ENCODE peak calls at places on chromosomes 12 and 14, in eight cellular contexts. One of them, this sample, is unnamed.

GRCh38 chr12:51449569-51450246 is 25.1 kb downstream of the SLC4A8 start:
- DNase-seq in GM23338: no peak
- DNase-seq in endothelial cell of umbilical vein: no peak
- DNase-seq in sigmoid colon: no peak
- DNase-seq in stomach: no peak
- DNase-seq in transverse colon: no peak
- DNase-seq in GM12878: no peak
- DNase-seq in esophagus muscularis mucosa: no peak
- DNase-seq in this sample: no peak

GRCh38 chr12:22231836-22232235 is 102.7 kb downstream of the ST8SIA1 start:
- DNase-seq in GM23338: peak
- DNase-seq in endothelial cell of umbilical vein: peak
- DNase-seq in sigmoid colon: no peak
- DNase-seq in stomach: no peak
- DNase-seq in transverse colon: no peak
- DNase-seq in GM12878: no peak
- DNase-seq in esophagus muscularis mucosa: no peak
- DNase-seq in this sample: no peak

GRCh38 chr12:131808744-131809371 is 19.3 kb upstream of the MMP17 start:
- DNase-seq in GM23338: peak
- DNase-seq in endothelial cell of umbilical vein: no peak
- DNase-seq in sigmoid colon: no peak
- DNase-seq in stomach: no peak
- DNase-seq in transverse colon: peak
- DNase-seq in GM12878: peak
- DNase-seq in esophagus muscularis mucosa: no peak
- DNase-seq in this sample: no peak

GRCh38 chr12:77364400-77364799 is 299.0 kb upstream of the E2F7 start:
- DNase-seq in GM23338: no peak
- DNase-seq in endothelial cell of umbilical vein: no peak
- DNase-seq in sigmoid colon: no peak
- DNase-seq in stomach: no peak
- DNase-seq in transverse colon: no peak
- DNase-seq in GM12878: no peak
- DNase-seq in esophagus muscularis mucosa: no peak
- DNase-seq in this sample: no peak

GRCh38 chr12:109710747-109711595 is 2.7 kb upstream of the FAM222A start:
- DNase-seq in GM23338: no peak
- DNase-seq in endothelial cell of umbilical vein: no peak
- DNase-seq in sigmoid colon: no peak
- DNase-seq in stomach: no peak
- DNase-seq in transverse colon: no peak
- DNase-seq in GM12878: no peak
- DNase-seq in esophagus muscularis mucosa: no peak
- DNase-seq in this sample: no peak

GRCh38 chr12:25187781-25188180 is 7.2 kb downstream of the DNAI7 start:
- DNase-seq in GM23338: no peak
- DNase-seq in endothelial cell of umbilical vein: no peak
- DNase-seq in sigmoid colon: no peak
- DNase-seq in stomach: no peak
- DNase-seq in transverse colon: no peak
- DNase-seq in GM12878: no peak
- DNase-seq in esophagus muscularis mucosa: no peak
- DNase-seq in this sample: no peak

GRCh38 chr14:74249433-74250375 is 10.5 kb downstream of the VSX2 start:
- DNase-seq in GM23338: no peak
- DNase-seq in endothelial cell of umbilical vein: no peak
- DNase-seq in sigmoid colon: no peak
- DNase-seq in stomach: no peak
- DNase-seq in transverse colon: no peak
- DNase-seq in GM12878: no peak
- DNase-seq in esophagus muscularis mucosa: no peak
- DNase-seq in this sample: no peak

GRCh38 chr14:26522985-26523384 is 74.8 kb downstream of the NOVA1 start:
- DNase-seq in GM23338: no peak
- DNase-seq in endothelial cell of umbilical vein: no peak
- DNase-seq in sigmoid colon: no peak
- DNase-seq in stomach: no peak
- DNase-seq in transverse colon: no peak
- DNase-seq in GM12878: no peak
- DNase-seq in esophagus muscularis mucosa: no peak
- DNase-seq in this sample: no peak

GRCh38 chr12:119318811-119319210 is 15.7 kb upstream of the CCDC60 start:
- DNase-seq in GM23338: no peak
- DNase-seq in endothelial cell of umbilical vein: no peak
- DNase-seq in sigmoid colon: no peak
- DNase-seq in stomach: no peak
- DNase-seq in transverse colon: no peak
- DNase-seq in GM12878: no peak
- DNase-seq in esophagus muscularis mucosa: no peak
- DNase-seq in this sample: no peak

GRCh38 chr12:124745891-124746570 is 117.6 kb downstream of the SCARB1 start:
- DNase-seq in GM23338: peak
- DNase-seq in endothelial cell of umbilical vein: peak
- DNase-seq in sigmoid colon: peak
- DNase-seq in stomach: peak
- DNase-seq in transverse colon: peak
- DNase-seq in GM12878: no peak
- DNase-seq in esophagus muscularis mucosa: peak
- DNase-seq in this sample: peak

GRCh38 chr14:61710853-61711817 is 15.8 kb downstream of the HIF1A start:
- DNase-seq in GM23338: no peak
- DNase-seq in endothelial cell of umbilical vein: peak
- DNase-seq in sigmoid colon: no peak
- DNase-seq in stomach: no peak
- DNase-seq in transverse colon: no peak
- DNase-seq in GM12878: no peak
- DNase-seq in esophagus muscularis mucosa: no peak
- DNase-seq in this sample: no peak

GRCh38 chr14:58315606-58316005 is 17.3 kb downstream of the ARID4A start:
- DNase-seq in GM23338: no peak
- DNase-seq in endothelial cell of umbilical vein: no peak
- DNase-seq in sigmoid colon: no peak
- DNase-seq in stomach: no peak
- DNase-seq in transverse colon: no peak
- DNase-seq in GM12878: no peak
- DNase-seq in esophagus muscularis mucosa: no peak
- DNase-seq in this sample: no peak

GRCh38 chr12:26704214-26704613 is 128.8 kb downstream of the ITPR2 start:
- DNase-seq in GM23338: no peak
- DNase-seq in endothelial cell of umbilical vein: peak
- DNase-seq in sigmoid colon: no peak
- DNase-seq in stomach: no peak
- DNase-seq in transverse colon: no peak
- DNase-seq in GM12878: no peak
- DNase-seq in esophagus muscularis mucosa: no peak
- DNase-seq in this sample: no peak

GRCh38 chr12:54376596-54377468 is 7.7 kb downstream of the ZNF385A start:
- DNase-seq in GM23338: no peak
- DNase-seq in endothelial cell of umbilical vein: no peak
- DNase-seq in sigmoid colon: no peak
- DNase-seq in stomach: no peak
- DNase-seq in transverse colon: no peak
- DNase-seq in GM12878: no peak
- DNase-seq in esophagus muscularis mucosa: no peak
- DNase-seq in this sample: no peak

GRCh38 chr12:2820432-2820831 is 8.0 kb downstream of the ITFG2 start:
- DNase-seq in GM23338: no peak
- DNase-seq in endothelial cell of umbilical vein: no peak
- DNase-seq in sigmoid colon: no peak
- DNase-seq in stomach: no peak
- DNase-seq in transverse colon: no peak
- DNase-seq in GM12878: no peak
- DNase-seq in esophagus muscularis mucosa: no peak
- DNase-seq in this sample: no peak

GRCh38 chr12:2823483-2823882 is 11.0 kb downstream of the ITFG2 start:
- DNase-seq in GM23338: no peak
- DNase-seq in endothelial cell of umbilical vein: no peak
- DNase-seq in sigmoid colon: no peak
- DNase-seq in stomach: no peak
- DNase-seq in transverse colon: no peak
- DNase-seq in GM12878: no peak
- DNase-seq in esophagus muscularis mucosa: no peak
- DNase-seq in this sample: no peak

GRCh38 chr12:2825133-2825532 is 9.7 kb downstream of the NRIP2 start:
- DNase-seq in GM23338: no peak
- DNase-seq in endothelial cell of umbilical vein: no peak
- DNase-seq in sigmoid colon: no peak
- DNase-seq in stomach: no peak
- DNase-seq in transverse colon: no peak
- DNase-seq in GM12878: no peak
- DNase-seq in esophagus muscularis mucosa: no peak
- DNase-seq in this sample: no peak

GRCh38 chr12:2824541-2824940 is 10.3 kb downstream of the NRIP2 start:
- DNase-seq in GM23338: no peak
- DNase-seq in endothelial cell of umbilical vein: no peak
- DNase-seq in sigmoid colon: no peak
- DNase-seq in stomach: no peak
- DNase-seq in transverse colon: no peak
- DNase-seq in GM12878: no peak
- DNase-seq in esophagus muscularis mucosa: no peak
- DNase-seq in this sample: no peak

GRCh38 chr12:2819810-2820209 is 7.3 kb downstream of the ITFG2 start:
- DNase-seq in GM23338: no peak
- DNase-seq in endothelial cell of umbilical vein: no peak
- DNase-seq in sigmoid colon: no peak
- DNase-seq in stomach: no peak
- DNase-seq in transverse colon: no peak
- DNase-seq in GM12878: no peak
- DNase-seq in esophagus muscularis mucosa: no peak
- DNase-seq in this sample: no peak
- TF ChIP-seq POLR2AphosphoS5 in GM23338: no peak
- TF ChIP-seq POLR2AphosphoS5 in endothelial cell of umbilical vein: no peak
- TF ChIP-seq POLR2AphosphoS5 in sigmoid colon: no peak
- TF ChIP-seq POLR2AphosphoS5 in stomach: no peak
- TF ChIP-seq POLR2AphosphoS5 in transverse colon: no peak
- TF ChIP-seq POLR2AphosphoS5 in GM12878: no peak
- TF ChIP-seq POLR2AphosphoS5 in esophagus muscularis mucosa: no peak
- TF ChIP-seq POLR2AphosphoS5 in this sample: no peak

GRCh38 chr14:89429206-89430091 is 12.4 kb upstream of the FOXN3 start:
- DNase-seq in GM23338: no peak
- DNase-seq in endothelial cell of umbilical vein: peak
- DNase-seq in sigmoid colon: peak
- DNase-seq in stomach: no peak
- DNase-seq in transverse colon: peak
- DNase-seq in GM12878: no peak
- DNase-seq in esophagus muscularis mucosa: no peak
- DNase-seq in this sample: no peak

GRCh38 chr14:89427426-89428162 is 10.6 kb upstream of the FOXN3 start:
- DNase-seq in GM23338: no peak
- DNase-seq in endothelial cell of umbilical vein: no peak
- DNase-seq in sigmoid colon: peak
- DNase-seq in stomach: no peak
- DNase-seq in transverse colon: no peak
- DNase-seq in GM12878: no peak
- DNase-seq in esophagus muscularis mucosa: no peak
- DNase-seq in this sample: no peak

GRCh38 chr14:89430271-89430620 is 13.2 kb upstream of the FOXN3 start:
- DNase-seq in GM23338: no peak
- DNase-seq in endothelial cell of umbilical vein: peak
- DNase-seq in sigmoid colon: no peak
- DNase-seq in stomach: no peak
- DNase-seq in transverse colon: no peak
- DNase-seq in GM12878: no peak
- DNase-seq in esophagus muscularis mucosa: no peak
- DNase-seq in this sample: no peak

GRCh38 chr14:89428556-89429196 is 11.6 kb upstream of the FOXN3 start:
- DNase-seq in GM23338: no peak
- DNase-seq in endothelial cell of umbilical vein: no peak
- DNase-seq in sigmoid colon: peak
- DNase-seq in stomach: no peak
- DNase-seq in transverse colon: no peak
- DNase-seq in GM12878: no peak
- DNase-seq in esophagus muscularis mucosa: no peak
- DNase-seq in this sample: no peak

GRCh38 chr14:89428163-89428523 is 11.1 kb upstream of the FOXN3 start:
- DNase-seq in GM23338: no peak
- DNase-seq in endothelial cell of umbilical vein: no peak
- DNase-seq in sigmoid colon: no peak
- DNase-seq in stomach: no peak
- DNase-seq in transverse colon: no peak
- DNase-seq in GM12878: no peak
- DNase-seq in esophagus muscularis mucosa: no peak
- DNase-seq in this sample: no peak
- H3K27ac ChIP-seq in GM23338: peak
- H3K27ac ChIP-seq in endothelial cell of umbilical vein: no peak
- H3K27ac ChIP-seq in sigmoid colon: peak
- H3K27ac ChIP-seq in stomach: peak
- H3K27ac ChIP-seq in transverse colon: peak
- H3K27ac ChIP-seq in GM12878: no peak
- H3K27ac ChIP-seq in esophagus muscularis mucosa: peak
- H3K27ac ChIP-seq in this sample: peak

GRCh38 chr14:54686219-54686870 is 119.4 kb downstream of the SAMD4A start:
- DNase-seq in GM23338: no peak
- DNase-seq in endothelial cell of umbilical vein: peak
- DNase-seq in sigmoid colon: peak
- DNase-seq in stomach: no peak
- DNase-seq in transverse colon: no peak
- DNase-seq in GM12878: no peak
- DNase-seq in esophagus muscularis mucosa: no peak
- DNase-seq in this sample: no peak
- H3K4me3 ChIP-seq in GM23338: no peak
- H3K4me3 ChIP-seq in endothelial cell of umbilical vein: no peak
- H3K4me3 ChIP-seq in sigmoid colon: no peak
- H3K4me3 ChIP-seq in stomach: no peak
- H3K4me3 ChIP-seq in transverse colon: no peak
- H3K4me3 ChIP-seq in GM12878: no peak
- H3K4me3 ChIP-seq in esophagus muscularis mucosa: peak
- H3K4me3 ChIP-seq in this sample: no peak

DNA sequence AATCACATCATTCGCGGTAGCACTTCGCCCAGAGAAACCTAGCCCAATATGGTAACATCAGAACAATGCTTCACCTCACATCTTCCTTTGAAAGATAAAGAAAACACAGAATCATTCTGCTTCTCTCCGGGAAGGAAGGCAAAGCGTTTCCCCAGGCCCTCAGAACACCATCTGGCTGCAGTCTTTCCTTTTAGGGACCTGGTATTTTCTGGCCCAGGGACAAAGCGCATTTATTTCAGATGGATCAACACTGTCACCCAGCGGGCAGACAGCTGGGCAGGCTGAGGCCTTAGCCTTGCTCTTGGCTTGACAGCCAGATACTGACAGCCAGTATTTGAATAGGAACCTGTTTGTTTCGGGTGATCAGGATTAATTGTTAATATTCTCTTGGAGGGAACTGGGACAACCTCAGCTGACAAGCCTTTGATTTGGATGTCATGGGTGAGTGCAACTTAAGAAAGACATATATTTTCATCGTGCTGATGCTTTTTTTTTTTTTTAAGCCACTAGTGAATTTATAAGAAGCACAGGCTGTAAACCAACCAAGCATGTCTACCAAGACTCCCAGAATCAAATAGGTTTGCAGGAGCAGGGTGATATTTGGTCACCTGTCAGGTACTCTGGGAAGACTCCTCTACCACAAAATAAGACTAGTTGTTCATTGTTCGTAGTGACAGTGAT is 118.9 kb downstream of the VEZT start:
- DNase-seq in GM23338: peak
- DNase-seq in endothelial cell of umbilical vein: peak
- DNase-seq in sigmoid colon: peak
- DNase-seq in stomach: peak
- DNase-seq in transverse colon: peak
- DNase-seq in GM12878: no peak
- DNase-seq in esophagus muscularis mucosa: no peak
- DNase-seq in this sample: no peak
- TF ChIP-seq POLR2AphosphoS5 in GM23338: no peak
- TF ChIP-seq POLR2AphosphoS5 in endothelial cell of umbilical vein: no peak
- TF ChIP-seq POLR2AphosphoS5 in sigmoid colon: peak
- TF ChIP-seq POLR2AphosphoS5 in stomach: peak
- TF ChIP-seq POLR2AphosphoS5 in transverse colon: peak
- TF ChIP-seq POLR2AphosphoS5 in GM12878: no peak
- TF ChIP-seq POLR2AphosphoS5 in esophagus muscularis mucosa: peak
- TF ChIP-seq POLR2AphosphoS5 in this sample: no peak